ENCODE peak calls at places on chromosomes 12 and 14, in seven cellular contexts. M, B, R, D, L, Z and S are unnamed samples.
A peak's percentile ranks its signal among the peaks of the same experiment; 100 is the strongest.

GRCh38 chr14:89137514-89138163 is 279.4 kb downstream of the FOXN3 start:
- DNase-seq in D (peak; percentile 92), Z (peak; percentile 96), R (no peak), B (peak; percentile 77), M (peak; percentile 25), L (peak; percentile 72), S (peak; percentile 92)

GRCh38 chr12:116319851-116320621 is 42.5 kb upstream of the MED13L start:
- DNase-seq in Z (peak; percentile 94), M (no peak), D (peak; percentile 81), L (peak; percentile 75), B (peak; percentile 89), R (no peak), S (peak; percentile 92)

GRCh38 chr14:44657688-44658388 is 150.8 kb upstream of the FSCB start:
- DNase-seq in R (no peak), D (no peak), B (peak; percentile 1), Z (peak; percentile 1), L (no peak), M (no peak), S (peak; percentile 33)

GRCh38 chr14:69002069-69002468 is 23.0 kb upstream of the ACTN1 start:
- DNase-seq in Z (no peak), L (peak; percentile 41), M (no peak), R (no peak), D (peak; percentile 16), B (peak; percentile 52), S (peak; percentile 55)

GRCh38 chr12:69196302-69197288 is 42.8 kb upstream of the CPSF6 start:
- DNase-seq in Z (no peak), D (no peak), M (no peak), B (peak; percentile 20), L (peak; percentile 20), R (no peak), S (peak; percentile 25)

GRCh38 chr14:91173867-91174266 is 60.0 kb downstream of the DGLUCY start:
- DNase-seq in L (no peak), D (no peak), B (no peak), M (no peak), Z (no peak), R (no peak), S (no peak)

GRCh38 chr12:2335517-2335916 is 282.7 kb downstream of the CACNA1C start:
- DNase-seq in Z (no peak), B (no peak), D (no peak), R (no peak), M (no peak), L (no peak), S (no peak)

GRCh38 chr12:76117067-76117691 is 32.7 kb upstream of the NAP1L1 start:
- DNase-seq in Z (no peak), L (no peak), M (no peak), R (no peak), D (no peak), B (no peak), S (no peak)

GRCh38 chr12:130520784-130521183 is 183.1 kb downstream of the PIWIL1 start:
- DNase-seq in B (no peak), R (no peak), D (no peak), L (no peak), Z (no peak), M (no peak), S (no peak)

GRCh38 chr12:105031061-105031807 is 45.1 kb downstream of the NOPCHAP1 start:
- DNase-seq in R (no peak), D (no peak), B (no peak), M (no peak), L (no peak), Z (no peak), S (no peak)

GRCh38 chr14:67260114-67260513 is 18.9 kb downstream of the PALS1 start:
- DNase-seq in L (no peak), B (no peak), M (no peak), D (no peak), R (no peak), Z (no peak), S (no peak)

GRCh38 chr12:19065223-19065622 is 64.3 kb upstream of the PLEKHA5 start:
- DNase-seq in R (no peak), M (no peak), L (no peak), D (no peak), B (no peak), Z (no peak), S (no peak)

GRCh38 chr12:1071182-1071581 is 80.2 kb downstream of the ERC1 start:
- DNase-seq in R (no peak), Z (no peak), M (no peak), B (no peak), L (no peak), D (no peak), S (no peak)

GRCh38 chr14:38838049-38838978 is 264.7 kb downstream of the SEC23A start:
- DNase-seq in M (no peak), D (no peak), Z (no peak), R (no peak), B (no peak), L (no peak), S (no peak)

GRCh38 chr12:14665354-14666348 is 30.7 kb downstream of the GUCY2C start:
- DNase-seq in D (no peak), Z (no peak), B (no peak), R (no peak), L (no peak), M (no peak), S (no peak)

GRCh38 chr14:50355692-50356091 is 41.0 kb downstream of the CDKL1 start:
- DNase-seq in M (no peak), L (no peak), Z (no peak), R (no peak), B (no peak), D (no peak), S (no peak)